ENCODE peak calls at places on chromosomes 3 and 15, in seven cellular contexts. T, S, W, H, F, Z and V are unnamed samples.

GRCh38 chr15:52163321-52164190 is 27.6 kb downstream of the GNB5 start:
- DNase-seq in W (peak; percentile 45), F (no peak), Z (peak; percentile 88), S (no peak), T (peak; percentile 77), H (no peak), V (no peak)

GRCh38 chr3:25855281-25855680 is 65.4 kb downstream of the OXSM start:
- DNase-seq in H (no peak), S (no peak), T (no peak), W (no peak), Z (no peak), F (no peak), V (no peak)

GRCh38 chr15:57861039-57861638 is 154.6 kb downstream of the POLR2M start:
- DNase-seq in Z (peak; percentile 76), S (peak; percentile 60), H (peak; percentile 67), F (peak; percentile 75), W (peak; percentile 52), T (peak; percentile 51), V (peak; percentile 60)

GRCh38 chr3:184771158-184771730 is 40.7 kb upstream of the VPS8 start:
- DNase-seq in H (no peak), T (no peak), W (no peak), S (no peak), Z (no peak), F (no peak), V (no peak)

GRCh38 chr15:58369261-58369699 is 62.5 kb upstream of the LIPC start:
- DNase-seq in W (no peak), H (peak; percentile 91), F (no peak), T (no peak), Z (no peak), S (peak; percentile 63), V (no peak)

GRCh38 chr3:55143928-55144671 is 216.2 kb upstream of the LRTM1 start:
- DNase-seq in Z (no peak), W (no peak), T (no peak), F (no peak), H (peak; percentile 79), S (no peak), V (no peak)

GRCh38 chr3:41893977-41894376 is 67.9 kb downstream of the ULK4 start:
- DNase-seq in H (peak; percentile 72), F (peak; percentile 21), W (peak; percentile 38), S (peak; percentile 71), T (peak; percentile 42), Z (peak; percentile 51), V (peak; percentile 51)

GRCh38 chr3:166291510-166291909 is 454.3 kb upstream of the BCHE start:
- DNase-seq in T (peak; percentile 16), S (no peak), F (peak; percentile 27), H (no peak), Z (peak; percentile 73), W (no peak), V (no peak)

GRCh38 chr15:42056934-42057743 is 36.3 kb upstream of the PLA2G4E start:
- DNase-seq in F (peak; percentile 72), T (peak; percentile 94), H (peak; percentile 80), Z (peak; percentile 95), W (peak; percentile 33), S (peak; percentile 99), V (peak; percentile 95)

GRCh38 chr3:58567251-58567515 is 10.0 kb downstream of the FAM107A start:
- DNase-seq in Z (no peak), T (no peak), H (no peak), F (no peak), S (no peak), W (no peak), V (no peak)

GRCh38 chr3:64798316-64798715 is 110.5 kb upstream of the ADAMTS9 start:
- DNase-seq in F (no peak), W (no peak), S (no peak), H (no peak), T (no peak), Z (no peak), V (no peak)

GRCh38 chr3:116302087-116302747 is 143.1 kb downstream of the LSAMP start:
- DNase-seq in S (peak; percentile 23), H (peak; percentile 53), F (no peak), Z (no peak), T (no peak), W (no peak), V (no peak)

GRCh38 chr15:47184003-47184404 is 533.3 kb upstream of the SEMA6D start:
- DNase-seq in S (no peak), H (peak; percentile 28), W (no peak), F (peak; percentile 58), Z (peak; percentile 74), T (peak; percentile 67), V (no peak)

GRCh38 chr3:128076783-128077624 is 24.8 kb downstream of the SEC61A1 start:
- DNase-seq in W (no peak), T (peak; percentile 50), S (no peak), H (peak; percentile 63), Z (peak; percentile 28), F (no peak), V (no peak)

GRCh38 chr3:156246939-156247725 is 126.8 kb downstream of the KCNAB1 start:
- DNase-seq in H (peak; percentile 64), W (no peak), Z (no peak), S (no peak), T (no peak), F (no peak), V (no peak)

GRCh38 chr3:46276497-46277099 is 34.3 kb downstream of the CCR3 start:
- DNase-seq in W (peak; percentile 38), F (peak; percentile 81), T (peak; percentile 44), S (peak; percentile 65), H (peak; percentile 9), Z (peak; percentile 68), V (peak; percentile 39)
- TF ChIP-seq EZH2phosphoT487 in W (no peak), F (no peak), T (no peak), S (no peak), H (no peak), Z (no peak), V (no peak)

GRCh38 chr15:63939531-63940130 is 105.9 kb upstream of the HERC1 start:
- DNase-seq in F (no peak), W (no peak), T (no peak), Z (no peak), H (peak; percentile 68), S (no peak), V (no peak)
- TF ChIP-seq EZH2phosphoT487 in F (no peak), W (no peak), T (no peak), Z (no peak), H (no peak), S (no peak), V (no peak)

DNA sequence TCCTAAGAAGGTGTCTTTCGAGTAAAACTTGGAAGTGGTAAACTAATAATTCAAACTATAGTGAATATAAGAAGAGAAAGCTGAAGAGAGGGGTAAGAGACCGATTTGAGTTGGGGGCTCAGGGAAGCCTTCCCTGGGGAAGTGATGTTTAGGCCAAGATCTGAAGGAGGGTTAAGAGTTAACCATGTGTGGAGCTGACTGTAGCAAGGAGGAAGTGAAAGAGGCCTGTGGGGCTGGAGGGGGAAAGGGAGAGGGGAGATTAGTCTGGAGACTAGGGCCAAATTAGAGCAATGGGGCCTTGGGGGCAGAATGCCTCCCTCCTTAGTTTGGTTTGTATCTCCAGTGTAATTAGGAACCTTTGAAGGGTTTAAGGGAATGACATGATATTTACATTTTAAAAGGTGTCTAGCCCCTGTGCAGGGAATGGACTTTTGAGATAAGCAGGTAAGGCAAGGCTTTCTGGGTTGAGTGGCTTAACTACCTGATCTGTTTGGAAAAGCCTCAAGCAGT is 2.2 kb downstream of the ZNF592 start:
- DNase-seq in S (no peak), T (peak; percentile 29), F (no peak), W (peak; percentile 75), H (no peak), Z (no peak), V (no peak)
- TF ChIP-seq EZH2phosphoT487 in S (no peak), T (no peak), F (no peak), W (no peak), H (no peak), Z (no peak), V (no peak)

GRCh38 chr15:82680200-82681102 is 29.2 kb downstream of the AP3B2 start:
- DNase-seq in Z (peak; percentile 94), S (peak; percentile 78), H (no peak), F (peak; percentile 90), T (peak; percentile 89), W (peak; percentile 65), V (no peak)
- TF ChIP-seq EZH2phosphoT487 in Z (no peak), S (no peak), H (no peak), F (no peak), T (peak; percentile 75), W (no peak), V (no peak)

GRCh38 chr3:49132437-49133225 is at the start of gene LAMB2:
- DNase-seq in F (no peak), T (peak; percentile 89), S (peak; percentile 82), H (peak; percentile 82), Z (peak; percentile 93), W (no peak), V (peak; percentile 66)

GRCh38 chr3:49131576-49131975 is 1.3 kb downstream of the LAMB2 start:
- DNase-seq in Z (no peak), W (no peak), H (no peak), F (no peak), S (no peak), T (no peak), V (no peak)

GRCh38 chr3:49134471-49135265 is 1.8 kb upstream of the LAMB2 start:
- DNase-seq in F (no peak), S (no peak), T (no peak), H (no peak), Z (peak; percentile 27), W (no peak), V (peak; percentile 13)

GRCh38 chr3:49132073-49132436 is 795 bp downstream of the LAMB2 start:
- DNase-seq in T (no peak), Z (no peak), W (no peak), S (no peak), H (peak; percentile 59), F (no peak), V (no peak)

GRCh38 chr3:49133226-49133951 is 539 bp upstream of the LAMB2 start:
- DNase-seq in T (peak; percentile 93), F (no peak), H (peak; percentile 95), S (peak; percentile 90), Z (peak; percentile 94), W (no peak), V (peak; percentile 74)
- TF ChIP-seq EZH2phosphoT487 in T (no peak), F (no peak), H (no peak), S (no peak), Z (no peak), W (no peak), V (no peak)

GRCh38 chr3:123412076-123412475 is 36.8 kb downstream of the ADCY5 start:
- DNase-seq in S (no peak), Z (peak; percentile 64), H (no peak), F (no peak), T (no peak), W (no peak), V (no peak)

GRCh38 chr3:123414958-123415792 is 33.7 kb downstream of the ADCY5 start:
- DNase-seq in T (peak; percentile 37), Z (no peak), F (no peak), W (no peak), S (no peak), H (no peak), V (no peak)

GRCh38 chr3:123411340-123412040 is 37.4 kb downstream of the ADCY5 start:
- DNase-seq in Z (no peak), F (no peak), W (no peak), H (no peak), T (no peak), S (no peak), V (no peak)

GRCh38 chr3:123410149-123410515 is 38.8 kb downstream of the ADCY5 start:
- DNase-seq in F (no peak), Z (no peak), T (no peak), S (no peak), W (no peak), H (no peak), V (no peak)

GRCh38 chr3:123412811-123413588 is 35.9 kb downstream of the ADCY5 start:
- DNase-seq in T (no peak), S (no peak), H (peak; percentile 15), F (no peak), Z (peak; percentile 28), W (no peak), V (no peak)
- TF ChIP-seq EZH2phosphoT487 in T (no peak), S (no peak), H (no peak), F (no peak), Z (no peak), W (no peak), V (no peak)